ENCODE peak calls at places on chromosomes 13 and 19, in six cellular contexts. C, E, K, Z, N and A are unnamed samples.

GRCh38 chr13:43122706-43123268 is 99.4 kb downstream of the DNAJC15 start:
- DNase-seq in Z (no peak), C (no peak), N (no peak), K (no peak), E (no peak), A (no peak)

GRCh38 chr19:5024282-5024681 is 55.4 kb downstream of the KDM4B start:
- DNase-seq in E (no peak), K (no peak), C (no peak), Z (no peak), N (no peak), A (no peak)

GRCh38 chr13:98771838-98772611 is 19.6 kb upstream of the SLC15A1 start:
- DNase-seq in K (no peak), Z (no peak), C (no peak), N (no peak), E (no peak), A (no peak)

GRCh38 chr19:8724276-8724675 is 2.8 kb downstream of the OR2Z1 start:
- DNase-seq in N (no peak), E (no peak), C (no peak), Z (no peak), K (no peak), A (no peak)

GRCh38 chr19:48969276-48970138 is 4.4 kb downstream of the FTL start:
- DNase-seq in K (no peak), C (no peak), Z (no peak), E (no peak), N (no peak), A (peak; percentile 94)

GRCh38 chr13:46487748-46488147 is 65.2 kb upstream of the LRCH1 start:
- DNase-seq in E (no peak), C (no peak), K (no peak), N (no peak), Z (no peak), A (no peak)

GRCh38 chr13:112983042-112983305 is 14.0 kb downstream of the MCF2L start:
- DNase-seq in K (no peak), N (no peak), C (no peak), Z (no peak), E (no peak), A (no peak)

GRCh38 chr19:56601375-56601774 is 6.3 kb downstream of the ZNF71 start:
- DNase-seq in C (no peak), E (no peak), N (peak; percentile 18), Z (no peak), K (no peak), A (no peak)